ENCODE peak calls at places on chromosomes 11 and 22, in ten cellular contexts. One of them, this sample, is unnamed.

GRCh38 chr11:67372993-67373915 is at the start of gene CLCF1:
- DNase-seq in IMR-90: peak; percentile 81
- DNase-seq in CD8-positive, alpha-beta T cell: peak; percentile 83
- DNase-seq in uterus: peak; percentile 82
- DNase-seq in fibroblast of villous mesenchyme: peak; percentile 78
- DNase-seq in fibroblast of pulmonary artery: peak; percentile 84
- DNase-seq in foreskin fibroblast: peak; percentile 86
- DNase-seq in breast epithelium: peak; percentile 68
- DNase-seq in fibroblast of lung: peak; percentile 94
- DNase-seq in cardiac fibroblast: peak; percentile 89
- DNase-seq in this sample: peak; percentile 80

GRCh38 chr22:45548991-45549736 is 46.5 kb downstream of the FBLN1 start:
- DNase-seq in CD8-positive, alpha-beta T cell: no peak
- DNase-seq in fibroblast of lung: peak; percentile 92
- DNase-seq in breast epithelium: no peak
- DNase-seq in foreskin fibroblast: peak; percentile 95
- DNase-seq in cardiac fibroblast: peak; percentile 91
- DNase-seq in IMR-90: peak; percentile 94
- DNase-seq in fibroblast of villous mesenchyme: peak; percentile 98
- DNase-seq in uterus: peak; percentile 78
- DNase-seq in fibroblast of pulmonary artery: peak; percentile 78
- DNase-seq in this sample: peak; percentile 58

GRCh38 chr11:120063686-120064340 is 74.1 kb downstream of the TRIM29 start:
- DNase-seq in cardiac fibroblast: no peak
- DNase-seq in IMR-90: no peak
- DNase-seq in uterus: no peak
- DNase-seq in fibroblast of villous mesenchyme: no peak
- DNase-seq in breast epithelium: no peak
- DNase-seq in CD8-positive, alpha-beta T cell: no peak
- DNase-seq in fibroblast of pulmonary artery: no peak
- DNase-seq in fibroblast of lung: no peak
- DNase-seq in foreskin fibroblast: no peak
- DNase-seq in this sample: no peak

GRCh38 chr11:126544311-126545056 is 189.0 kb downstream of the ST3GAL4 start:
- DNase-seq in uterus: peak; percentile 41
- DNase-seq in fibroblast of villous mesenchyme: peak; percentile 21
- DNase-seq in breast epithelium: no peak
- DNase-seq in cardiac fibroblast: peak; percentile 21
- DNase-seq in fibroblast of lung: peak; percentile 72
- DNase-seq in IMR-90: peak; percentile 57
- DNase-seq in fibroblast of pulmonary artery: peak; percentile 29
- DNase-seq in foreskin fibroblast: peak; percentile 50
- DNase-seq in CD8-positive, alpha-beta T cell: no peak
- DNase-seq in this sample: no peak

GRCh38 chr11:103618532-103618931 is 417.9 kb upstream of the DDI1 start:
- DNase-seq in fibroblast of villous mesenchyme: peak; percentile 76
- DNase-seq in breast epithelium: no peak
- DNase-seq in uterus: no peak
- DNase-seq in IMR-90: peak; percentile 83
- DNase-seq in fibroblast of lung: peak; percentile 74
- DNase-seq in CD8-positive, alpha-beta T cell: no peak
- DNase-seq in cardiac fibroblast: peak; percentile 60
- DNase-seq in foreskin fibroblast: peak; percentile 75
- DNase-seq in fibroblast of pulmonary artery: peak; percentile 54
- DNase-seq in this sample: no peak

GRCh38 chr11:124069429-124070401 is 28.6 kb upstream of the OR10G7 start:
- DNase-seq in breast epithelium: no peak
- DNase-seq in fibroblast of lung: peak; percentile 54
- DNase-seq in uterus: no peak
- DNase-seq in fibroblast of villous mesenchyme: peak; percentile 64
- DNase-seq in fibroblast of pulmonary artery: peak; percentile 70
- DNase-seq in cardiac fibroblast: peak; percentile 74
- DNase-seq in foreskin fibroblast: peak; percentile 41
- DNase-seq in CD8-positive, alpha-beta T cell: no peak
- DNase-seq in IMR-90: peak; percentile 50
- DNase-seq in this sample: no peak

GRCh38 chr22:47030881-47031627 is 268.6 kb downstream of the TBC1D22A start:
- DNase-seq in cardiac fibroblast: no peak
- DNase-seq in fibroblast of pulmonary artery: no peak
- DNase-seq in CD8-positive, alpha-beta T cell: no peak
- DNase-seq in fibroblast of lung: no peak
- DNase-seq in foreskin fibroblast: peak; percentile 62
- DNase-seq in uterus: no peak
- DNase-seq in IMR-90: no peak
- DNase-seq in breast epithelium: no peak
- DNase-seq in fibroblast of villous mesenchyme: no peak
- DNase-seq in this sample: peak; percentile 54

GRCh38 chr11:45178890-45179663 is 32.6 kb downstream of the PRDM11 start:
- DNase-seq in foreskin fibroblast: no peak
- DNase-seq in breast epithelium: no peak
- DNase-seq in fibroblast of lung: peak; percentile 84
- DNase-seq in cardiac fibroblast: peak; percentile 42
- DNase-seq in uterus: no peak
- DNase-seq in fibroblast of villous mesenchyme: no peak
- DNase-seq in IMR-90: peak; percentile 71
- DNase-seq in fibroblast of pulmonary artery: peak; percentile 57
- DNase-seq in CD8-positive, alpha-beta T cell: no peak
- DNase-seq in this sample: no peak

GRCh38 chr22:41286639-41287091 is 678 bp upstream of the RANGAP1 start:
- DNase-seq in IMR-90: peak; percentile 38
- DNase-seq in uterus: no peak
- DNase-seq in fibroblast of lung: peak; percentile 26
- DNase-seq in fibroblast of villous mesenchyme: no peak
- DNase-seq in breast epithelium: no peak
- DNase-seq in foreskin fibroblast: no peak
- DNase-seq in CD8-positive, alpha-beta T cell: no peak
- DNase-seq in fibroblast of pulmonary artery: peak; percentile 45
- DNase-seq in cardiac fibroblast: no peak
- DNase-seq in this sample: no peak

GRCh38 chr22:41288245-41288946 is 2.4 kb upstream of the RANGAP1 start:
- DNase-seq in foreskin fibroblast: peak; percentile 57
- DNase-seq in breast epithelium: no peak
- DNase-seq in fibroblast of pulmonary artery: peak; percentile 71
- DNase-seq in fibroblast of villous mesenchyme: peak; percentile 85
- DNase-seq in cardiac fibroblast: peak; percentile 67
- DNase-seq in IMR-90: peak; percentile 88
- DNase-seq in fibroblast of lung: peak; percentile 84
- DNase-seq in uterus: no peak
- DNase-seq in CD8-positive, alpha-beta T cell: no peak
- DNase-seq in this sample: no peak

GRCh38 chr22:41284465-41284864 is 1.5 kb downstream of the RANGAP1 start:
- DNase-seq in CD8-positive, alpha-beta T cell: no peak
- DNase-seq in foreskin fibroblast: no peak
- DNase-seq in uterus: no peak
- DNase-seq in fibroblast of pulmonary artery: no peak
- DNase-seq in fibroblast of villous mesenchyme: no peak
- DNase-seq in IMR-90: no peak
- DNase-seq in cardiac fibroblast: no peak
- DNase-seq in breast epithelium: no peak
- DNase-seq in fibroblast of lung: no peak
- DNase-seq in this sample: no peak

GRCh38 chr22:41285441-41285819 is 557 bp downstream of the RANGAP1 start:
- DNase-seq in fibroblast of villous mesenchyme: peak; percentile 91
- DNase-seq in uterus: peak; percentile 46
- DNase-seq in CD8-positive, alpha-beta T cell: peak; percentile 66
- DNase-seq in foreskin fibroblast: peak; percentile 95
- DNase-seq in fibroblast of pulmonary artery: peak; percentile 84
- DNase-seq in breast epithelium: no peak
- DNase-seq in IMR-90: peak; percentile 96
- DNase-seq in fibroblast of lung: peak; percentile 94
- DNase-seq in cardiac fibroblast: peak; percentile 78
- DNase-seq in this sample: peak; percentile 71

GRCh38 chr22:41285820-41286638 is at the start of gene RANGAP1:
- DNase-seq in IMR-90: peak; percentile 98
- DNase-seq in fibroblast of villous mesenchyme: peak; percentile 98
- DNase-seq in CD8-positive, alpha-beta T cell: peak; percentile 98
- DNase-seq in breast epithelium: peak; percentile 96
- DNase-seq in uterus: peak; percentile 98
- DNase-seq in cardiac fibroblast: peak; percentile 98
- DNase-seq in foreskin fibroblast: peak; percentile 99
- DNase-seq in fibroblast of lung: peak; percentile 98
- DNase-seq in fibroblast of pulmonary artery: peak; percentile 99
- DNase-seq in this sample: peak; percentile 98
- TF ChIP-seq CTCF in IMR-90: peak; percentile 25
- TF ChIP-seq CTCF in fibroblast of villous mesenchyme: peak; percentile 32
- TF ChIP-seq CTCF in CD8-positive, alpha-beta T cell: no peak
- TF ChIP-seq CTCF in breast epithelium: peak; percentile 27
- TF ChIP-seq CTCF in uterus: peak; percentile 38
- TF ChIP-seq CTCF in cardiac fibroblast: peak; percentile 19
- TF ChIP-seq CTCF in foreskin fibroblast: no peak
- TF ChIP-seq CTCF in fibroblast of lung: peak; percentile 20
- TF ChIP-seq CTCF in fibroblast of pulmonary artery: peak; percentile 6
- TF ChIP-seq CTCF in this sample: no peak

GRCh38 chr11:34565417-34566208 is 52.0 kb upstream of the ELF5 start:
- DNase-seq in fibroblast of lung: no peak
- DNase-seq in cardiac fibroblast: no peak
- DNase-seq in IMR-90: no peak
- DNase-seq in fibroblast of villous mesenchyme: no peak
- DNase-seq in foreskin fibroblast: no peak
- DNase-seq in fibroblast of pulmonary artery: no peak
- DNase-seq in uterus: no peak
- DNase-seq in breast epithelium: no peak
- DNase-seq in CD8-positive, alpha-beta T cell: no peak
- DNase-seq in this sample: no peak
- TF ChIP-seq CTCF in fibroblast of lung: peak; percentile 35
- TF ChIP-seq CTCF in cardiac fibroblast: peak; percentile 35
- TF ChIP-seq CTCF in IMR-90: peak; percentile 24
- TF ChIP-seq CTCF in fibroblast of villous mesenchyme: peak; percentile 38
- TF ChIP-seq CTCF in foreskin fibroblast: peak; percentile 23
- TF ChIP-seq CTCF in fibroblast of pulmonary artery: peak; percentile 33
- TF ChIP-seq CTCF in uterus: no peak
- TF ChIP-seq CTCF in breast epithelium: peak; percentile 22
- TF ChIP-seq CTCF in CD8-positive, alpha-beta T cell: no peak
- TF ChIP-seq CTCF in this sample: no peak

DNA sequence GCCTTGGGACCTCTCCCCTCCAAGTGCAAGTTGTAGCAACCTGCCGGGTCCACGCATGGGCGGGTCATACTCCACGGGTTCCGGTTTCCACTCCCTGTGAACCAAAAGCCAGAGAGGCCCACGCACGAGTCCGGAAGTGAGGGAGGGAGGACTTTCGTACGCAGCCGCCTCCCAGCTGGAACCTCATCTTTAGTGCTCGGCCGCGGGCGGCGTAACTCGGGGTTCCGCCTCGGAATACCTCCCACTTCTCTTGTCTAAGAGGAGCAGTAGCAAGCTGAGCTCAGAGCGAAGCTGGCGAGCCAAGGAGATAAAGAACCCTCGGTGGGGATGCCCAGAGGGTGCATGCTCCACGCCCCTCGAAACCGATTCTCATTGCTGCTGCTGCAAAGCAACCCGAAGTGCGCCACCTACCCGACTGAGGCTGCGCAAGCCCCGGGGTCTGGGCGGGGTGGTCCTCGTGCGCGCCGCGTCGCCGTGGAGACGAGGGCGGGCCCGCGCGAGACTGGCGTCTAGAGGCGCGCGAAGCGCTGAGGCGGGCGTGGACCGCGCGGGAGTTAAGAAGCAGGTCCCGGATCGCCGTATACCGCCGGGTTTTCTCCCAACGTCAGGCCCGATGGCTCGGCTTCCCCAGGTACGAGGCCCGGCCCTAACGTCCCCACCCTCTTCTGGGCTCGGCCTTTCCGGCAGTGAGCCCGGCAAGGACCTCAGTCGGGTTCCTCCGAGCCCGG is at the start of gene SFI1:
- DNase-seq in IMR-90: peak; percentile 87
- DNase-seq in cardiac fibroblast: peak; percentile 92
- DNase-seq in fibroblast of villous mesenchyme: peak; percentile 90
- DNase-seq in fibroblast of pulmonary artery: peak; percentile 92
- DNase-seq in CD8-positive, alpha-beta T cell: peak; percentile 97
- DNase-seq in breast epithelium: peak; percentile 90
- DNase-seq in uterus: peak; percentile 92
- DNase-seq in fibroblast of lung: peak; percentile 89
- DNase-seq in foreskin fibroblast: peak; percentile 92
- DNase-seq in this sample: peak; percentile 95
- TF ChIP-seq CTCF in IMR-90: peak; percentile 27
- TF ChIP-seq CTCF in cardiac fibroblast: peak; percentile 37
- TF ChIP-seq CTCF in fibroblast of villous mesenchyme: peak; percentile 22
- TF ChIP-seq CTCF in fibroblast of pulmonary artery: peak; percentile 14
- TF ChIP-seq CTCF in CD8-positive, alpha-beta T cell: no peak
- TF ChIP-seq CTCF in breast epithelium: peak; percentile 9
- TF ChIP-seq CTCF in uterus: peak; percentile 52
- TF ChIP-seq CTCF in fibroblast of lung: peak; percentile 25
- TF ChIP-seq CTCF in foreskin fibroblast: peak; percentile 32
- TF ChIP-seq CTCF in this sample: peak; percentile 35

GRCh38 chr11:77475206-77475605 is 1.3 kb upstream of the PAK1 start:
- DNase-seq in breast epithelium: no peak
- DNase-seq in IMR-90: no peak
- DNase-seq in foreskin fibroblast: no peak
- DNase-seq in CD8-positive, alpha-beta T cell: no peak
- DNase-seq in fibroblast of villous mesenchyme: no peak
- DNase-seq in cardiac fibroblast: no peak
- DNase-seq in uterus: no peak
- DNase-seq in fibroblast of lung: no peak
- DNase-seq in fibroblast of pulmonary artery: no peak
- DNase-seq in this sample: no peak

GRCh38 chr11:77471520-77472234 is 2.2 kb downstream of the PAK1 start:
- DNase-seq in foreskin fibroblast: no peak
- DNase-seq in CD8-positive, alpha-beta T cell: no peak
- DNase-seq in breast epithelium: no peak
- DNase-seq in fibroblast of villous mesenchyme: no peak
- DNase-seq in cardiac fibroblast: no peak
- DNase-seq in IMR-90: no peak
- DNase-seq in fibroblast of lung: no peak
- DNase-seq in fibroblast of pulmonary artery: no peak
- DNase-seq in uterus: no peak
- DNase-seq in this sample: no peak

GRCh38 chr11:77474509-77475070 is 696 bp upstream of the PAK1 start:
- DNase-seq in uterus: no peak
- DNase-seq in foreskin fibroblast: no peak
- DNase-seq in IMR-90: no peak
- DNase-seq in breast epithelium: no peak
- DNase-seq in CD8-positive, alpha-beta T cell: no peak
- DNase-seq in fibroblast of lung: no peak
- DNase-seq in cardiac fibroblast: no peak
- DNase-seq in fibroblast of pulmonary artery: no peak
- DNase-seq in fibroblast of villous mesenchyme: no peak
- DNase-seq in this sample: no peak

GRCh38 chr11:77473001-77473800 is 693 bp downstream of the PAK1 start:
- DNase-seq in breast epithelium: peak; percentile 55
- DNase-seq in cardiac fibroblast: no peak
- DNase-seq in uterus: peak; percentile 42
- DNase-seq in fibroblast of lung: peak; percentile 40
- DNase-seq in fibroblast of villous mesenchyme: no peak
- DNase-seq in foreskin fibroblast: no peak
- DNase-seq in fibroblast of pulmonary artery: no peak
- DNase-seq in CD8-positive, alpha-beta T cell: peak; percentile 73
- DNase-seq in IMR-90: no peak
- DNase-seq in this sample: peak; percentile 65

DNA sequence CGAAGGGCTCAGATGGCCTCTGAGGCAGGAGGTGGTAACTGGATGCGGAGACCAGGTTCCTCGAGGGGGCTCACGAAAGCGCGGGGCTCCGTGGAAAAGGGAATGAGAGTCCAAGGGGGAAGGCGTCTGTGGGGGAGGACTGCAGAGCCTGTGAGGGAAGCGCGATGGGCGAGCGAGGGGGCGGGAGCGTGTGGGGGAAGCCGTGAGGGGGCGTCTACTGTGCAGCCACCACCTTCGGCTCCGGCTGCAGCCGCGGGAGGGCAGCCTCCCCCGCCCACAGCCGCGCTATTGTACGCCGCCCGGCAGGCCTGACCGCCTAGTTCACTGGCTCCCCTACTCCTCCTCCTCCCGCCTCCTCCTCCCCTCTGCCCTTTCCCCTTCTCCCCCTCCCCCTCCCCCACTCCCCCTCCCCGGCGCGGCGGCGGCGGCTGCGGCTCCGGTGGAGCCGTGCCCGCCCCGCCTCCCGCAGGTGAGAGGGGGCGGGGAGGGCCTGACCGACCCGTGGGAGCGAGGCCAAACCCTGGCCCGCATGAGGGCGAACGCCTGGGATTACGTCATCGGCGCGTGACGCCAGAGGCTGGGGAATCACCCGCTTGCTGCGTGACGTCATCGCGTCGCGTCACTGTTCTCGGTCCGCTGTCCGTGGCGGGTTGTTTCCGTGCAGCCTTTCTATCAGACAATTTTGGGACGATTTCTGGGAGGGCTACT is at the start of gene PAK1:
- DNase-seq in uterus: peak; percentile 88
- DNase-seq in fibroblast of villous mesenchyme: peak; percentile 74
- DNase-seq in breast epithelium: peak; percentile 88
- DNase-seq in CD8-positive, alpha-beta T cell: peak; percentile 82
- DNase-seq in foreskin fibroblast: peak; percentile 74
- DNase-seq in cardiac fibroblast: peak; percentile 74
- DNase-seq in fibroblast of pulmonary artery: peak; percentile 88
- DNase-seq in IMR-90: peak; percentile 86
- DNase-seq in fibroblast of lung: peak; percentile 85
- DNase-seq in this sample: peak; percentile 96
- TF ChIP-seq CTCF in uterus: peak; percentile 44
- TF ChIP-seq CTCF in fibroblast of villous mesenchyme: peak; percentile 8
- TF ChIP-seq CTCF in breast epithelium: peak; percentile 30
- TF ChIP-seq CTCF in CD8-positive, alpha-beta T cell: no peak
- TF ChIP-seq CTCF in foreskin fibroblast: peak; percentile 17
- TF ChIP-seq CTCF in cardiac fibroblast: peak; percentile 8
- TF ChIP-seq CTCF in fibroblast of pulmonary artery: no peak
- TF ChIP-seq CTCF in IMR-90: peak; percentile 24
- TF ChIP-seq CTCF in fibroblast of lung: peak; percentile 21
- TF ChIP-seq CTCF in this sample: no peak